ENCODE peak calls at places on chromosomes 5 and 9, in six cellular contexts. H is stomach, F is transverse colon, K is HCT116, Z is breast epithelium, Q is HepG2. D is an unnamed sample. For H3K4me1, the result is how much of the 10 kb centered on the place peaks cover.

GRCh38 chr5:157481255-157481654 is 21.2 kb downstream of the NIPAL4 start:
- DNase-seq in H (no peak), F (peak), K (no peak), Z (no peak), Q (no peak), D (no peak)

GRCh38 chr5:121189569-121190305 is 661.9 kb upstream of the FTMT start:
- DNase-seq in H (no peak), F (no peak), K (no peak), Z (no peak), Q (no peak), D (no peak)

GRCh38 chr5:145825751-145826180 is 9.4 kb downstream of the PRELID2 start:
- DNase-seq in H (no peak), F (no peak), K (peak), Z (no peak), Q (peak), D (no peak)

GRCh38 chr9:124000161-124000783 is 11.3 kb upstream of the LHX2 start:
- DNase-seq in H (no peak), F (no peak), K (no peak), Z (no peak), Q (no peak), D (no peak)

GRCh38 chr5:103617090-103617489 is 54.5 kb upstream of the NUDT12 start:
- DNase-seq in H (no peak), F (no peak), K (no peak), Z (no peak), Q (no peak), D (no peak)

GRCh38 chr9:75551866-75552265 is 338.6 kb upstream of the PCSK5 start:
- DNase-seq in H (no peak), F (no peak), K (no peak), Z (no peak), Q (no peak), D (no peak)

GRCh38 chr5:176547811-176548210 is 1.3 kb upstream of the CDHR2 start:
- DNase-seq in H (peak), F (peak), K (no peak), Z (no peak), Q (peak), D (no peak)

GRCh38 chr9:111852291-111852690 is 44.3 kb upstream of the UGCG start:
- DNase-seq in H (no peak), F (no peak), K (no peak), Z (no peak), Q (no peak), D (no peak)

GRCh38 chr5:137737349-137738256 is 1.7 kb upstream of the KLHL3 start:
- DNase-seq in H (peak), F (peak), K (no peak), Z (no peak), Q (no peak), D (no peak)

GRCh38 chr5:134110382-134110781 is 4.1 kb upstream of the TCF7 start:
- DNase-seq in H (no peak), F (no peak), K (no peak), Z (no peak), Q (no peak), D (no peak)

GRCh38 chr9:120212853-120213200 is 367.1 kb downstream of the CDK5RAP2 start:
- DNase-seq in H (no peak), F (no peak), K (no peak), Z (no peak), Q (no peak), D (no peak)

GRCh38 chr5:178624626-178625546 is 2.0 kb downstream of the CLK4 start:
- DNase-seq in H (no peak), F (no peak), K (no peak), Z (no peak), Q (no peak), D (no peak)

GRCh38 chr9:126337690-126338426 is 11.2 kb downstream of the MVB12B start:
- DNase-seq in H (no peak), F (no peak), K (no peak), Z (no peak), Q (no peak), D (no peak)

GRCh38 chr9:38680827-38681226 is 39.1 kb downstream of the FAM240B start:
- DNase-seq in H (no peak), F (no peak), K (no peak), Z (no peak), Q (no peak), D (no peak)

GRCh38 chr9:37914701-37915358 is 10.9 kb upstream of the SLC25A51 start:
- DNase-seq in H (no peak), F (no peak), K (no peak), Z (no peak), Q (no peak), D (no peak)

GRCh38 chr9:106590759-106591505 is 272.0 kb upstream of the ZNF462 start:
- DNase-seq in H (no peak), F (no peak), K (no peak), Z (no peak), Q (no peak), D (no peak)

GRCh38 chr9:27162045-27162444 is 53.0 kb downstream of the TEK start:
- DNase-seq in H (no peak), F (no peak), K (no peak), Z (no peak), Q (no peak), D (no peak)

GRCh38 chr9:114384836-114385411 is 2.9 kb downstream of the AKNA start:
- DNase-seq in H (no peak), F (no peak), K (peak), Z (no peak), Q (no peak), D (no peak)

DNA sequence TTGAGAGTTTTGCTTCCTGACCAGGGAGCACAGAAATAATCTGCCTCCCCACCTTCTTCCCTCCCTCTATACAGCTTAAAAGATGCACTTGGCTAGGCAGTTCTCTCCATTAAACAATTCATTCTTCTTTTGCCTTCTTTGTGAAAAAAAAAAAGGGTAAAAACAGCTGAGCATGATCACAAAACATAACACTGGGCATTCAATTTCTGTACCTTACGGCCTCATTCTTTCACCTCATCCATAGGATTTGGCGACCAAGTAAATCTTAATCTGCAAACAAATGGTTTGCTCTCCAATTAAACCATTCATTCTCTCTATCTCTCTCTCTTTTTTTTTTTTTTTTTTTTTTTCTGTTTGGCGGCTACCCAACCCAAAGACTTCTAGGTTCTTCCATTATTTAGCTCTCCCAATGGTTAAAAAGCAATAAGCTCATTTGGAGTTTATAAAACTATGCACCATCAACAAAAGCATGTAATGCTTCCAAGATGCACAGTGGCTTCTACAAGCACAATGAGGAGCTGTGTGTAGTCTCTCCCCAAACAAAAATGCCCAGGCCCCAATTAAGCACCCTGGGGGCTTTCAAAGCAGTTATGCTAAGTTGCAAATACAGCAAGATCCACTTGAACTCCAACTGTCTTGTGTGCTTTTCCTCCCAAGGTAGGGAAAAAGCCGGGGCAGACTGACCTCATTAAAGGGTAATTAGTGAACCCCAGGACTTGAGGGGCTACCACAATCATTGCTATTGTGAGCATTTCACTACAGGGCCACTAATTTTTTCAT is 13.4 kb downstream of the ZNF608 start:
- DNase-seq in H (no peak), F (no peak), K (no peak), Z (no peak), Q (no peak), D (no peak)
- H3K4me1 ChIP-seq in H (under half), F (half or more), K (under half), Z (under half), Q (under half), D (half or more)

GRCh38 chr5:43019615-43020293 is 20.4 kb downstream of the ANXA2R start:
- DNase-seq in H (peak), F (peak), K (peak), Z (peak), Q (peak), D (no peak)
- TF ChIP-seq POLR2A in H (no peak), F (peak), K (no peak), Z (no peak), Q (no peak), D (no peak)

DNA sequence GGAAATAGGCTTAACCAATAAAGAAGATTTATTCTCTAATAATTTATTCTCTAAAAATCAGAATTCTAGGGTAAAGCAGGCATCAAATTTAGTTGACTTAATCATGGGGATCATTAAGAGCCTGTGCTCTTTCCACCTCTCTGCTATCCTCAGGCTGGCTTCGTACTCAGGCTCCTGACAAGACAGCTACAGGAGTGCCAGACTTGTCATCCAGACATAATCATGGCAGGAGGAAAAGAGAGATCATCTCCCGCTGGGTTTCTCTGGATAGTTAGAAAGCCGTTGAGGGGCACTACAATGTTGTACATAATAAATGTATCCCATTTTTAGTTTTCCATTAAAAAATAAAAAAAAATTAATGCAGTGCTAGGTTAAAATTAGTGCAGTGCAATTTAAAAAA is 171.9 kb downstream of the SEC61B start:
- DNase-seq in H (no peak), F (no peak), K (no peak), Z (no peak), Q (no peak), D (no peak)
- TF ChIP-seq POLR2AphosphoS5 in H (no peak), F (no peak), K (no peak), Z (no peak), Q (no peak), D (no peak)

GRCh38 chr9:132547436-132547835 is 35.0 kb upstream of the BARHL1 start:
- DNase-seq in H (no peak), F (no peak), K (no peak), Z (no peak), Q (no peak), D (no peak)
- H3K4me1 ChIP-seq in H (under half), F (under half), K (under half), Z (under half), Q (under half), D (under half)

GRCh38 chr9:96020822-96021615 is 145.5 kb downstream of the ERCC6L2 start:
- DNase-seq in H (no peak), F (peak), K (no peak), Z (no peak), Q (no peak), D (no peak)
- TF ChIP-seq POLR2A in H (no peak), F (peak), K (no peak), Z (no peak), Q (no peak), D (no peak)

GRCh38 chr9:88087906-88088305 is 50.4 kb downstream of the SPATA31C2 start:
- DNase-seq in H (no peak), F (no peak), K (no peak), Z (no peak), Q (no peak), D (no peak)

GRCh38 chr9:88090151-88090581 is 48.1 kb downstream of the SPATA31C2 start:
- DNase-seq in H (peak), F (no peak), K (no peak), Z (no peak), Q (no peak), D (no peak)

DNA sequence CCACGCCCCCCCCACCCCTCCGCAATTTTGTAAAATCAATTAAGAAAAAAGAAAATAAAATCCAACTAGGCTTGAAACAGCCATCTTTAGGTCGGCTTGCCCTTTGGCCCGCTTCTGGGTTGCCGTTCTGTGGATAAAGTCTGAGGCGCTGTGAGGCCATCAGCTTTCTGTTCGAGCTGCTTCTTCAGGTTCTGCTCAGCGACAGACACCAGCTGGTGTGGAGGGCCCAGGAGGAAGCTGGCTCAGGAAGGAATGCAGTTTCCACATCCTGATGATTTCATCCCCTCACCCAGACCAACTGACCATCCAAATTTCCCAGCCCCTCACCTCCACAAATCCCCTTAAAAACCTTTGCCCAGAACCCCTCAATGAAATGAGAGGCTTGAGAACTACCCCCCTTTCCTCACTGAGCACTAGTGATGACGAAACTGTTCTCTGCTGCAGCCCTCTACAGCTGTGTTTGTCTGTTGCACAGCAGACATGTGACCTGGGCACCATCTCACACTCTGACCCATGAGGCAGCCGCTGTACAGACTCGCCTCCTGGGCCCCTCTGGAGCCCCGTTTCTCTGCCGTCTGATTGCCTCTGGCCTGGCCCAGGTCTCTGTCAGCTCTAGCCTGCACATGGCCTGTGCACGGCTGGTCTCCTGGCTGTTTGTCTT is 45.4 kb downstream of the SPATA31C2 start:
- DNase-seq in H (no peak), F (no peak), K (no peak), Z (no peak), Q (no peak), D (peak)
- TF ChIP-seq POLR2AphosphoS5 in H (no peak), F (no peak), K (no peak), Z (no peak), Q (no peak), D (no peak)

GRCh38 chr5:58979090-58979489 is 396.2 kb downstream of the RAB3C start:
- DNase-seq in H (no peak), F (no peak), K (no peak), Z (no peak), Q (no peak), D (no peak)
- H3K4me1 ChIP-seq in H (under half), F (under half), K (under half), Z (under half), Q (under half), D (under half)

DNA sequence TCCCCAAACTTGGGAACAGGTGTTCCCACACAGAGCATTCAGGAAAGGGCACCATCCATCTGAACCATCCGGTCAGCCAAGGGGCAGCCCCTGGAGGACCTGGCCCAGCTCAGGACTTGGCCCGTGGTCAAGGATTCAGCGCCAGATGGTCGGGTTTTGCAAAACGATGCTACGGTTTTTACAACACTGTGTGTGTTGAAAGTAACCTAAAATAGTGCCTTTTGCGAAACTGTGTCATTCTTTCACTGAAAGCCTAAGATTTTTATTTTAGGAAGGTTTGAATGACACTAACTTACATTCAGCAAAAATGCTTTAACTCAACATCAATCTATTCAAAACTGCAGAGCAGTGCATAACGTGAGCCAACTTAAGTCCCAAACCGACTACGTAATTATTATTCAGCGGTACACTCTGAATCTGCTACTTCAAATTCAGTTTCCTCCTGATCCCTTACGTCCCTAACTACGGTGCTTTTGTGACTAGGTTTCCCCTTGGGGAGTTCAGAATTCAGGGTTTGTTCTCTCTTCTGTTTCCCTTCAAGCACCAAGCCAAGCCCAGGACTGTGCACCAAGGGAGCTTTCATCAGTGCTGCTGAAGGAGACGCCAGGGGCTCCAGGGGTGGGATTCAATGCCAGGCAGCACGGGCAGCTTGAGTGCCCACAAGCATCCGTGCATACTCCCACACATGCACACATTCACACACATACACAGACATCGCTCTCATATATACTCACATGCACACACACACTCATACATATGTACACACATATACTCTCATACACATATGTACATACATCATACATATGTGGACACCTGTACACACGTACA is 25.8 kb downstream of the LPCAT1 start:
- DNase-seq in H (no peak), F (peak), K (no peak), Z (no peak), Q (no peak), D (no peak)
- TF ChIP-seq POLR2A in H (no peak), F (no peak), K (no peak), Z (no peak), Q (no peak), D (no peak)

DNA sequence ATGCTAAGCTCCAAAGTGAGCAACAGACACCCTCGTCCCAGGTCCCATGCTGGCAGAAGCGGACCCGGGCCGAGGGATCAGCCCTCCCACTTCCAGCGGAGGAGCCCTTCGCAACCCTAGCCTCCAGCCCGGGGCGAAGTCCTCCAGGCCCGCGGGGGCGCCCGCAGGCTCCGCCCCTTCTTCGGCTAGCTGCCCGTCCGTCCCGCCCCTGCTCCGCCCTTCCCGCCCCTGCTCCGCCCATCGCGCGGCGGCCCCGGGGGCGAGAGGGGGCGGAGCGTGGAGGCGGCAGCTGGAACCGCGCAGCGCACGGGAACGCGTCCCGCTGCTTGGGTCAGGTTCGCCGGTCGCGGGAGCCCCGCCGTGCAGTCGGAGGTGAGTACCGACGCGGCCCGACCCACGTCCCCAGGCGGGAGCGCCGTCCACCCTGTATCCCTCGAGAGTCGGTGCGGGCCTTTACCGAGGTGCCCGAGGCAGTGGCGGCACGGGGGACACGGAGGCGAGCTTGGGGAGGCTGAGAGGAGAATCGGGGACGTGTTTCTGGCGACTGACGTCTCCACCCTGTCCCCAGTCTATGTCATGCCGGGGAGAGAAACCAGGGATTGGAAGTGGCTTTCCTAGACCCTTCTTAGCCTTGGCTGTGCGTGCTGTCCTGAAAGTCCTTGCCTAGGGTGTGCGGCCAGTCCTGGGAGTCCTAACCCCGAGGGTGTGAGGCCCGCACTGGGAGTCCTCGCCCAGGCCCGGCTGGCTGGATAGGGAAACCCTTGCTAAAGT is at the start of gene ACO1:
- DNase-seq in H (peak), F (peak), K (peak), Z (peak), Q (peak), D (peak)
- TF ChIP-seq POLR2AphosphoS5 in H (peak), F (peak), K (peak), Z (peak), Q (peak), D (peak)

D was measured in sigmoid colon.